ENCODE peak calls at places on chromosome 1, in seven cellular contexts. K is suprapubic skin, J is GM12892, F is prostate gland, B is breast epithelium, G is GM12891, S is stomach. E is an unnamed sample.

GRCh38 chr1:209583408-209583807 is at the start of gene CAMK1G:
- DNase-seq in K (no peak), J (no peak), F (no peak), B (no peak), G (no peak), S (no peak), E (no peak)

GRCh38 chr1:226967665-226968064 is 27.6 kb downstream of the COQ8A start:
- DNase-seq in K (no peak), J (no peak), F (no peak), B (no peak), G (no peak), S (no peak), E (no peak)

GRCh38 chr1:7261490-7261889 is 476.2 kb downstream of the CAMTA1 start:
- DNase-seq in K (peak), J (no peak), F (no peak), B (no peak), G (no peak), S (no peak), E (no peak)

GRCh38 chr1:167618366-167618765 is 11.7 kb upstream of the RCSD1 start:
- DNase-seq in K (no peak), J (no peak), F (no peak), B (no peak), G (no peak), S (no peak), E (no peak)

GRCh38 chr1:33327587-33328325 is 6.9 kb upstream of the A3GALT2 start:
- DNase-seq in K (no peak), J (no peak), F (peak), B (peak), G (no peak), S (peak), E (peak)

GRCh38 chr1:85612704-85613361 is 32.3 kb downstream of the CCN1 start:
- DNase-seq in K (no peak), J (no peak), F (no peak), B (no peak), G (peak), S (no peak), E (no peak)

GRCh38 chr1:41442697-41443251 is 41.7 kb downstream of the EDN2 start:
- DNase-seq in K (no peak), J (no peak), F (peak), B (no peak), G (no peak), S (no peak), E (no peak)

GRCh38 chr1:3910049-3910731 is 10.1 kb upstream of the C1orf174 start:
- DNase-seq in K (peak), J (no peak), F (no peak), B (no peak), G (no peak), S (no peak), E (no peak)

GRCh38 chr1:37394574-37395464 is 79.6 kb upstream of the ZC3H12A start:
- DNase-seq in K (no peak), J (no peak), F (no peak), B (no peak), G (no peak), S (no peak), E (no peak)

GRCh38 chr1:87976316-87976715 is 647.6 kb downstream of the LMO4 start:
- DNase-seq in K (no peak), J (no peak), F (no peak), B (no peak), G (no peak), S (no peak), E (no peak)

GRCh38 chr1:7048395-7048794 is 263.1 kb downstream of the CAMTA1 start:
- DNase-seq in K (no peak), J (no peak), F (no peak), B (no peak), G (no peak), S (no peak), E (no peak)

GRCh38 chr1:48761411-48761810 is 15.3 kb downstream of the BEND5 start:
- DNase-seq in K (no peak), J (no peak), F (no peak), B (no peak), G (no peak), S (no peak), E (no peak)

GRCh38 chr1:36584874-36585759 is 102.4 kb upstream of the CSF3R start:
- DNase-seq in K (no peak), J (no peak), F (no peak), B (no peak), G (no peak), S (no peak), E (no peak)

GRCh38 chr1:53959664-53960250 is 13.6 kb downstream of the LRRC42 start:
- DNase-seq in K (no peak), J (no peak), F (no peak), B (no peak), G (no peak), S (no peak), E (no peak)

GRCh38 chr1:212012034-212012740 is 23.2 kb downstream of the INTS7 start:
- DNase-seq in K (peak), J (no peak), F (peak), B (no peak), G (peak), S (peak), E (no peak)

GRCh38 chr1:208242829-208243521 is 1.2 kb downstream of the PLXNA2 start:
- DNase-seq in K (peak), J (no peak), F (no peak), B (no peak), G (no peak), S (peak), E (peak)

GRCh38 chr1:24963943-24964677 is 34.0 kb upstream of the RUNX3 start:
- DNase-seq in K (no peak), J (no peak), F (no peak), B (no peak), G (no peak), S (no peak), E (peak)

GRCh38 chr1:227883073-227883520 is 64.6 kb downstream of the WNT9A start:
- DNase-seq in K (no peak), J (peak), F (no peak), B (no peak), G (peak), S (peak), E (peak)

GRCh38 chr1:1777510-1777909 is 760 bp downstream of the NADK start:
- DNase-seq in K (no peak), J (no peak), F (no peak), B (no peak), G (no peak), S (no peak), E (peak)

GRCh38 chr1:94316836-94317789 is 79.7 kb upstream of the ARHGAP29 start:
- DNase-seq in K (no peak), J (no peak), F (no peak), B (no peak), G (no peak), S (no peak), E (no peak)

GRCh38 chr1:155071701-155072100 is 6.9 kb upstream of the EFNA3 start:
- DNase-seq in K (no peak), J (no peak), F (no peak), B (no peak), G (no peak), S (no peak), E (no peak)

GRCh38 chr1:54341763-54342162 is 64.4 kb downstream of the SSBP3 start:
- DNase-seq in K (no peak), J (no peak), F (no peak), B (no peak), G (no peak), S (no peak), E (no peak)

GRCh38 chr1:44603718-44604117 is 70.6 kb downstream of the TMEM53 start:
- DNase-seq in K (no peak), J (no peak), F (no peak), B (no peak), G (no peak), S (peak), E (no peak)

GRCh38 chr1:205514211-205515142 is 10.0 kb downstream of the CDK18 start:
- DNase-seq in K (no peak), J (no peak), F (no peak), B (no peak), G (no peak), S (no peak), E (no peak)

GRCh38 chr1:213369465-213369864 is 318.4 kb downstream of the RPS6KC1 start:
- DNase-seq in K (no peak), J (no peak), F (no peak), B (no peak), G (no peak), S (no peak), E (no peak)

GRCh38 chr1:54403808-54404261 is 2.4 kb downstream of the SSBP3 start:
- DNase-seq in K (no peak), J (no peak), F (no peak), B (no peak), G (no peak), S (no peak), E (no peak)

GRCh38 chr1:53326598-53327182 is 1.2 kb downstream of the LRP8 start:
- DNase-seq in K (no peak), J (peak), F (no peak), B (no peak), G (peak), S (no peak), E (peak)

DNA sequence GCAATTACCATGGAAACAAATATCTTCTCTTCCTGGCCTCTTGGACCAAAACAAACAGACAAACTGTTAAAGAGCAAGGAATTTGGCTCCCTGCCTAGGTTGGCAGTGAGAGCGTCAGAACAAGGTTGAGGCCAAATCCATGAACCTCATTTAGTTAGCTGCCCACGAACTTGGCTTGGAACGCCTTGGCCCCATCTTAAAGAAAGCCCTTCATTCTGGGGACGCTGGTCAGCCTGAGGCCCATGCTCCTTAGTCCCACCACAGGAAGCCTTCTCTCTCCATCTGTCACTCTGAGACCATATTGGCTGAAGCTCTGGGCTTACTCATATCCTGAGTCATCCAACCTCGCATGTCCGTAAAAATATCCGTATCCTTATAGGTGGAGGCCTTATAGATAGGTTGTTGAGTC is 62.4 kb upstream of the DIRAS3 start:
- DNase-seq in K (no peak), J (no peak), F (no peak), B (no peak), G (no peak), S (no peak), E (no peak)
- TF ChIP-seq POLR2AphosphoS5 in K (no peak), J (no peak), F (no peak), B (no peak), G (no peak), S (no peak), E (no peak)

GRCh38 chr1:20069932-20070331 is at the start of gene PLA2G5:
- DNase-seq in K (no peak), J (no peak), F (no peak), B (no peak), G (no peak), S (no peak), E (no peak)
- TF ChIP-seq POLR2AphosphoS5 in K (no peak), J (no peak), F (no peak), B (no peak), G (no peak), S (no peak), E (no peak)

DNA sequence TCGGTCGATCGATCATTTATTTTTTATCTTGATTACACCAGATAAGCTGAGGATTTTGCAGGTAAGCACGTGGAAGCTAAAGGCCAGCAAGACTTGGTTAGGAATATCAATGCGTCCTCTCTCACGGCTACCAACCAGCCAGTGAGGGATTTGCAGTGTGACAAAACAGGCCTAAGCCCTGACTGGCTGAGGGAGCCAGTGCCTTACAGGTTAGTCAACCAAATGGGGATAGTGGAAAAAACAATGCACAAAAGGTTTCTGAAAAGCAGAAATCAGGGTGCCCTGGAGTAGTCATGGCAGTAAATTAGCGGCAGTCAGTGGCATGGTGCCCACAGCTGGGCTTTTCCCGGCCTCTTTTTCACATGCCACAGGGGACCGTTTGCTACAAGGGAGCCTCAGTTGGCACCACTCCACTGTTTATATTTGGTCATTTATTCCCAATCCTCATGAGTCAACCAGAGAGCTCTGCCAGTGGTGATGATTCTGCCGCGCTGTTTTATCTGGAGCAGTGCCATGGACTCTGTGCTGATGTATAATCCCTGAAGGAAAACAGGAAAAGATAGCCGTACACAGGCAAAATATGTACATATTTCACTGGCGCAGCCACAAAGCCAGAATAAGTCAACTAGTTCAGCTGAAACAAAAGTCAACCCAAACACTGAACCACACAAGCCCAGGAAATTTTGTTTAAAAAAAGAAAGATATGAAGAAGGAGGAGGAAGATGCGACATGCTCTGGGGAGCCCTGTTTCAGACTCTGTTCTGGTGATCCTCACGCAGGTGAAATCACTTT is 167.7 kb downstream of the RHOU start:
- DNase-seq in K (peak), J (no peak), F (peak), B (peak), G (no peak), S (peak), E (peak)
- TF ChIP-seq POLR2AphosphoS5 in K (no peak), J (no peak), F (peak), B (peak), G (no peak), S (peak), E (peak)

DNA sequence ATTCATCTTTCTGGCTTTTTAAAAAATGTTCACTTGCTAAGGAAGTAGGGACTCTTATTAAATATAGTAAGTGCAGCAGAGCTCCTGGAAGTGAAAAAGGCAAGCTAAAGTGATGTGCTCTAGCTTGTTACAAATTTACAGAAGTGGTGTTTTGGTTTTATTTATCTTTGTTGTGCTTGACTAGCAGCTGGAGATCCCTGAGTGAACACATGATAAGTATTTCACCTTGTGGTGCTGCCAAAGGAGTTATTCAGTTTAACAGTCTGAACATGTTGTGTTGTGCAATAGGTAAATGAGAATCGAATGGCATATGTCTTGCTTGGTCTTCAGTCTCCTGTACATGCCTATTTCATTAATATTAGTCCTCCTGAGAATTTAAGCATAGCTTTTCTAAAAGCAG is 315.7 kb downstream of the TPR start:
- DNase-seq in K (no peak), J (no peak), F (peak), B (no peak), G (no peak), S (no peak), E (no peak)
- TF ChIP-seq POLR2AphosphoS5 in K (peak), J (no peak), F (peak), B (no peak), G (no peak), S (no peak), E (no peak)

GRCh38 chr1:223827193-223827663 is 18.5 kb downstream of the TP53BP2 start:
- DNase-seq in K (no peak), J (no peak), F (no peak), B (no peak), G (no peak), S (no peak), E (no peak)
- TF ChIP-seq POLR2AphosphoS5 in K (no peak), J (no peak), F (no peak), B (no peak), G (no peak), S (no peak), E (no peak)

GRCh38 chr1:18927654-18928272 is 25.4 kb upstream of the ALDH4A1 start:
- DNase-seq in K (no peak), J (peak), F (no peak), B (no peak), G (no peak), S (no peak), E (no peak)
- TF ChIP-seq POLR2AphosphoS5 in K (no peak), J (no peak), F (no peak), B (no peak), G (no peak), S (no peak), E (no peak)

DNA sequence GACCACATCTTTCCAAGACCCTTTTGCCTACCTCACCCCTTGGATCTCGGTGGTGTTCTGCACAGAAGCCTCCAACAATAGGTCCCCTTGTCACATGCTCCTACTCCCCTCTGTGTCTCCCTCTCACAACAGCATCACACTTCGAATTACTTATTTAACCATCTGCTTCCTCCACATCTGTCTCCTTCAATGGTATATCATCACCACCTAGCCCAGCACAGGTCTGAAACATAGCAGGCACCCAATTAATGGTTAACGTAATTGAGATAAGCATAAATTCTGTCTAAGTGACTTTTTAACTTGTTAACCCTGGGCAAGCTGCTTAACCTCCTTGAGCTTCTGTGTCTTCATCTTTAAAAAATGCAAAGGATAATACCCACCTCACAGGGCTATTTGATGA is 100.3 kb upstream of the BARHL2 start:
- DNase-seq in K (no peak), J (no peak), F (no peak), B (no peak), G (no peak), S (no peak), E (no peak)
- TF ChIP-seq POLR2AphosphoS5 in K (no peak), J (no peak), F (no peak), B (no peak), G (no peak), S (no peak), E (no peak)

E was measured in upper lobe of left lung.